ENCODE peak calls at places on chromosome 1, in six cellular contexts. L is ovary, F is BE2C, M is body of pancreas, N is GM23338, P is mammary epithelial cell. J is an unnamed sample. For H3K4me1, the result is how much of the 10 kb centered on the place peaks cover.

GRCh38 chr1:112905420-112906154 is 50.4 kb downstream of the SLC16A1 start:
- DNase-seq in F (no peak), M (peak), N (peak), P (no peak), L (no peak), J (peak)

GRCh38 chr1:92913093-92913819 is 48.0 kb downstream of the DIPK1A start:
- DNase-seq in M (no peak), N (no peak), P (no peak), L (no peak), F (no peak), J (no peak)

GRCh38 chr1:232450626-232451025 is 179.3 kb downstream of the SIPA1L2 start:
- DNase-seq in F (no peak), M (no peak), L (no peak), P (no peak), N (no peak), J (no peak)

GRCh38 chr1:230701434-230701833 is 12.5 kb downstream of the AGT start:
- DNase-seq in M (no peak), F (no peak), N (no peak), L (no peak), P (no peak), J (no peak)

GRCh38 chr1:225737179-225737578 is 40.4 kb upstream of the SRP9 start:
- DNase-seq in N (no peak), P (peak), M (no peak), L (no peak), F (peak), J (no peak)

GRCh38 chr1:110433213-110433612 is 17.7 kb upstream of the PROK1 start:
- DNase-seq in P (no peak), M (no peak), L (no peak), N (no peak), F (no peak), J (no peak)

GRCh38 chr1:223022641-223023473 is 120.2 kb downstream of the TLR5 start:
- DNase-seq in F (no peak), P (no peak), N (peak), L (no peak), M (no peak), J (no peak)

GRCh38 chr1:156439036-156439435 is 61.5 kb downstream of the MEF2D start:
- DNase-seq in F (no peak), P (no peak), N (peak), L (no peak), M (no peak), J (no peak)

GRCh38 chr1:15799928-15800835 is 7.3 kb downstream of the UQCRHL start:
- DNase-seq in L (no peak), F (peak), M (peak), P (peak), N (peak), J (peak)

GRCh38 chr1:192903142-192903541 is 94.3 kb downstream of the RGS2 start:
- DNase-seq in P (no peak), F (no peak), L (no peak), M (peak), N (no peak), J (no peak)

GRCh38 chr1:7060826-7061225 is 275.6 kb downstream of the CAMTA1 start:
- DNase-seq in M (no peak), N (no peak), P (no peak), L (no peak), F (no peak), J (no peak)

GRCh38 chr1:33306561-33307493 is 14.1 kb downstream of the A3GALT2 start:
- DNase-seq in M (peak), F (no peak), P (no peak), L (peak), N (peak), J (no peak)

GRCh38 chr1:228035844-228036243 is 29.0 kb downstream of the WNT3A start:
- DNase-seq in L (no peak), M (no peak), F (no peak), P (no peak), N (no peak), J (no peak)

GRCh38 chr1:5830771-5831599 is 161.2 kb downstream of the NPHP4 start:
- DNase-seq in P (no peak), L (no peak), F (peak), N (peak), M (peak), J (peak)

GRCh38 chr1:3029991-3030662 is 8.9 kb downstream of the ACTRT2 start:
- DNase-seq in P (no peak), M (no peak), F (no peak), N (no peak), L (no peak), J (no peak)

GRCh38 chr1:20883766-20884165 is 96.7 kb upstream of the HP1BP3 start:
- DNase-seq in N (no peak), P (peak), F (no peak), M (no peak), L (no peak), J (no peak)

GRCh38 chr1:117061986-117062415 is 1.9 kb downstream of the TTF2 start:
- DNase-seq in F (no peak), L (no peak), P (peak), M (no peak), N (no peak), J (no peak)

GRCh38 chr1:59026472-59026948 is 242.7 kb upstream of the JUN start:
- DNase-seq in L (no peak), M (no peak), F (no peak), N (no peak), P (peak), J (no peak)

GRCh38 chr1:41907446-41907845 is 11.3 kb downstream of the HIVEP3 start:
- DNase-seq in M (no peak), L (no peak), P (no peak), F (no peak), N (no peak), J (no peak)

GRCh38 chr1:5269901-5270300 is 615.5 kb downstream of the AJAP1 start:
- DNase-seq in F (no peak), N (no peak), P (no peak), M (no peak), L (no peak), J (no peak)

GRCh38 chr1:3126756-3127718 is 58.0 kb downstream of the PRDM16 start:
- DNase-seq in L (peak), N (no peak), M (no peak), F (no peak), P (no peak), J (no peak)

GRCh38 chr1:108080448-108080847 is 115.5 kb upstream of the VAV3 start:
- DNase-seq in P (no peak), M (no peak), F (no peak), L (no peak), N (no peak), J (no peak)

GRCh38 chr1:179820216-179820970 is 57.2 kb downstream of the TOR1AIP2 start:
- DNase-seq in M (no peak), L (no peak), N (no peak), F (no peak), P (no peak), J (no peak)

GRCh38 chr1:157992031-157992568 is 1.3 kb upstream of the KIRREL1 start:
- DNase-seq in P (peak), N (peak), L (peak), F (peak), M (peak), J (peak)

GRCh38 chr1:203342192-203342940 is 8.6 kb downstream of the FMOD start:
- DNase-seq in F (peak), N (peak), M (peak), L (peak), P (peak), J (peak)

GRCh38 chr1:33182896-33183295 is 1.1 kb upstream of the TRIM62 start:
- DNase-seq in M (no peak), N (no peak), L (no peak), P (no peak), F (no peak), J (no peak)

GRCh38 chr1:228279011-228279721 is 71.3 kb downstream of the OBSCN start:
- DNase-seq in P (no peak), F (peak), N (no peak), M (no peak), L (no peak), J (no peak)

GRCh38 chr1:83543222-83543973 is 455.5 kb downstream of the TTLL7 start:
- DNase-seq in F (no peak), L (no peak), N (no peak), P (no peak), M (no peak), J (no peak)

GRCh38 chr1:225917536-225917935 is 6.5 kb downstream of the PYCR2 start:
- DNase-seq in P (peak), F (no peak), M (no peak), L (no peak), N (no peak), J (no peak)

GRCh38 chr1:107593436-107594209 is 371.4 kb downstream of the VAV3 start:
- DNase-seq in L (no peak), F (no peak), N (no peak), M (no peak), P (peak), J (no peak)

GRCh38 chr1:76176020-76176419 is 101.5 kb downstream of the ST6GALNAC3 start:
- DNase-seq in L (no peak), F (no peak), P (no peak), M (no peak), N (no peak), J (no peak)

GRCh38 chr1:51572365-51572764 is 44.5 kb upstream of the OSBPL9 start:
- DNase-seq in F (no peak), N (no peak), L (no peak), P (no peak), M (no peak), J (no peak)

GRCh38 chr1:48610628-48611542 is 138.9 kb upstream of the SPATA6 start:
- DNase-seq in M (peak), N (no peak), L (no peak), F (peak), P (no peak), J (no peak)

GRCh38 chr1:16015960-16016901 is 1.6 kb downstream of the HSPB7 start:
- DNase-seq in N (peak), L (peak), M (no peak), F (no peak), P (no peak), J (no peak)

GRCh38 chr1:153791856-153792253 is 16.6 kb downstream of the SLC27A3 start:
- DNase-seq in F (no peak), L (no peak), N (no peak), P (peak), M (no peak), J (peak)

GRCh38 chr1:221829327-221830011 is 87.6 kb upstream of the DUSP10 start:
- DNase-seq in P (peak), F (no peak), L (no peak), M (no peak), N (no peak), J (peak)

GRCh38 chr1:236016782-236017400 is 48.0 kb downstream of the NID1 start:
- DNase-seq in M (no peak), P (peak), L (no peak), N (no peak), F (no peak), J (no peak)

DNA sequence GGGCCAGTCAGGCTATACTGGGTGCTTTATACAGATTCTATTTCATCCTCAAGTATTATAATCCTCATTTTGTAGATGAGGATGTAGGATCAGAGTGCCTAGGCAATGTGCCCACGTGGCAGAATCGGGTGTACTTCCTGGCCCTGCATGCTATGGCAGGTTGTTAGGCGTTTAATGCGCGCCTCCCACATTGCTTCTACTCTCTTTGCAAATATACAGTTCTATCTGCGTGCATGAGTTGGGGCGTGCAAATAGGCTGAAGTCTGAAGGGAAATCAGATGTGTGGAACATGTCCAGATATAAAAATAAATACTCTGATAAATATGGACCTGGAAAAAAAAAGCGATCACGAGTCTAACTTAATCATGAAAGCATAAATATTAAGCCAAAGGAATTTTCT is 194.7 kb upstream of the FMN2 start:
- DNase-seq in N (no peak), P (no peak), M (no peak), F (no peak), L (no peak), J (no peak)
- H3K4me3 ChIP-seq in N (no peak), P (no peak), M (no peak), F (no peak), L (no peak), J (no peak)

GRCh38 chr1:39392851-39393573 is 98.4 kb upstream of the BMP8A start:
- DNase-seq in F (no peak), P (no peak), M (no peak), N (no peak), L (no peak), J (no peak)
- H3K4me1 ChIP-seq in F (under half), P (half or more), M (half or more), N (under half), L (under half), J (half or more)

GRCh38 chr1:29708381-29708780 is 472.1 kb downstream of the PTPRU start:
- DNase-seq in P (no peak), N (no peak), L (no peak), M (no peak), F (peak), J (no peak)

GRCh38 chr1:29708818-29709710 is 472.7 kb downstream of the PTPRU start:
- DNase-seq in N (peak), L (no peak), P (peak), M (no peak), F (peak), J (peak)

GRCh38 chr1:29711582-29712274 is 475.4 kb downstream of the PTPRU start:
- DNase-seq in P (peak), F (no peak), M (no peak), N (no peak), L (no peak), J (no peak)

GRCh38 chr1:29707796-29708195 is 471.5 kb downstream of the PTPRU start:
- DNase-seq in L (no peak), M (no peak), P (no peak), N (no peak), F (no peak), J (no peak)

GRCh38 chr1:29709711-29710169 is 473.4 kb downstream of the PTPRU start:
- DNase-seq in P (peak), N (no peak), M (no peak), L (no peak), F (no peak), J (no peak)
- H3K4me3 ChIP-seq in P (no peak), N (no peak), M (no peak), L (no peak), F (no peak), J (no peak)

DNA sequence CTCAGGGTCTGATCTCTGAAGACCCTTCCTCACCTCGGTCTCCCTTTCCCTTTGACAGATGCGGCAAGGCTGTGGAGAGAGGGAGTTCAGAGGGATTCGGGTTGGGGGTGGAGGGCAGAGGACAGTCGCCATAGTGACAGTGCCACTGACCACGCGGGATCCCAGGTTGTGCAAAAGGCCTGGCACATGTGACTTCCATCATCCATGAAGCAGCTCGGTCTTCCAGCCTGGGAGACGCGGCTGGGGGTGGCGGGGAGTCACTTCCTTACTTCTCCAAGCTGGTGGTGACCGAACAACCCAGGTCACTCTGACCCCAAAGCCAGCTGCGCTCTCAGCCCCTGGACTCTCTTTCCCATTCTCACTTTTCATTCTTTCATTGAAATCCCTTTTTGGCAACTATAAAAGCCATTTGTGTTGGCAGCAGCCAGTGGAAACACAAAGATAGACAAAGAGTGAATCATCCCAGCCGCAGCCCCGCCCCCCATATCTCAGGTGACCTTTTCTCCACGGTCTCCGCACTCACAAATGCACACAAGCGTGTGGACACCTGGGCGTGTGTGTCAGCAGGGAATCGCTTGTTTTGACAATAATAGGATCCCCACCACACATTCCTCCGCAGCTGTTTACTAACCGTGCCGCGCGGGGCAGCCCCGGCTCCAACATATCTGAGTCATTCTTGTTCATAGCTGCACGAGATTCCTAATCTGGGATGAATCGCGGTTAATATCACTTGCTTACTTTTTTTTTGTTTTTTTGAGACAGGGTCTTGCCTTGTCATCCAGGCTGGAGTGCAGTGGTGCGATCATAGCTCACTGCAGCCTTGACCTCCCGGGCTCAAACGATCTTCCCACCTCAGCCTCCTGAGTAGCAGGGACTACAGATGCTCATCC is 68.3 kb downstream of the DHRS3 start:
- DNase-seq in N (no peak), M (peak), P (peak), F (no peak), L (peak), J (no peak)
- H3K4me1 ChIP-seq in N (under half), M (under half), P (under half), F (under half), L (under half), J (under half)

DNA sequence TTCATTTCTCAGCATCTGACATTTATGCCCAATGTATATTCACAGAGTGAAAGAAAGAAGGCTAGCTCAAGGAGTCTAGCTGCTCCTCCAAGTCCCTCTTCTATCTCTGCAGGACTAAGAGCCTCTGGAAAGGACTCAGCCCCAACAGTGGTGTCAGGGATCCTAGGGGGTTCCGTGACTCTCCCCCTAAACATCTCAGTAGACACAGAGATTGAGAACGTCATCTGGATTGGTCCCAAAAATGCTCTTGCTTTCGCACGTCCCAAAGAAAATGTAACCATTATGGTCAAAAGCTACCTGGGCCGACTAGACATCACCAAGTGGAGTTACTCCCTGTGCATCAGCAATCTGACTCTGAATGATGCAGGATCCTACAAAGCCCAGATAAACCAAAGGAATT is 3.7 kb downstream of the LY9 start:
- DNase-seq in L (no peak), F (no peak), N (no peak), M (no peak), P (no peak), J (no peak)
- H3K4me3 ChIP-seq in L (no peak), F (no peak), N (no peak), M (no peak), P (no peak), J (no peak)

GRCh38 chr1:64962447-64962846 is 3.9 kb downstream of the JAK1 start:
- DNase-seq in P (peak), M (peak), L (no peak), N (no peak), F (no peak), J (no peak)

GRCh38 chr1:64956733-64957441 is 9.5 kb downstream of the JAK1 start:
- DNase-seq in F (no peak), N (no peak), M (no peak), P (no peak), L (no peak), J (no peak)

GRCh38 chr1:64960731-64961130 is 5.6 kb downstream of the JAK1 start:
- DNase-seq in P (no peak), N (no peak), M (no peak), L (no peak), F (no peak), J (no peak)

GRCh38 chr1:64961923-64962322 is 4.4 kb downstream of the JAK1 start:
- DNase-seq in M (no peak), N (no peak), L (no peak), F (no peak), P (no peak), J (no peak)

GRCh38 chr1:64959973-64960372 is 6.4 kb downstream of the JAK1 start:
- DNase-seq in F (no peak), P (no peak), L (no peak), M (no peak), N (no peak), J (no peak)
- H3K4me1 ChIP-seq in F (under half), P (under half), L (under half), M (half or more), N (under half), J (under half)

GRCh38 chr1:1610796-1611597 is 4.3 kb upstream of the MIB2 start:
- DNase-seq in M (peak), F (no peak), L (peak), N (no peak), P (no peak), J (peak)

GRCh38 chr1:1615256-1616044 is at the start of gene MIB2:
- DNase-seq in F (peak), P (peak), N (peak), M (peak), L (peak), J (peak)

GRCh38 chr1:1614204-1614953 is 921 bp upstream of the MIB2 start:
- DNase-seq in P (peak), M (peak), N (no peak), L (peak), F (peak), J (peak)

GRCh38 chr1:1614954-1615255 is 395 bp upstream of the MIB2 start:
- DNase-seq in F (no peak), L (no peak), M (no peak), P (no peak), N (no peak), J (no peak)

GRCh38 chr1:1613509-1614082 is 1.7 kb upstream of the MIB2 start:
- DNase-seq in P (no peak), M (no peak), N (no peak), F (no peak), L (no peak), J (no peak)
- H3K4me3 ChIP-seq in P (no peak), M (no peak), N (peak), F (peak), L (peak), J (peak)

GRCh38 chr1:54337034-54337433 is 69.2 kb downstream of the SSBP3 start:
- DNase-seq in N (no peak), F (no peak), L (peak), M (no peak), P (no peak), J (no peak)
- H3K4me1 ChIP-seq in N (half or more), F (under half), L (half or more), M (under half), P (under half), J (under half)